ENCODE peak calls at places on chromosomes 1 and 21, in seven cellular contexts. F, T, K, L, Y, H and M are unnamed samples.

GRCh38 chr1:183175631-183176030 is 10.4 kb upstream of the LAMC2 start:
- DNase-seq in K (no peak), F (no peak), Y (no peak), H (no peak), T (no peak), L (no peak), M (no peak)

GRCh38 chr1:194640322-194640721 is 1453.9 kb upstream of the B3GALT2 start:
- DNase-seq in K (no peak), Y (no peak), F (no peak), L (no peak), H (no peak), T (no peak), M (no peak)

GRCh38 chr1:213231795-213232231 is 180.8 kb downstream of the RPS6KC1 start:
- DNase-seq in Y (no peak), F (peak; percentile 36), T (no peak), K (no peak), L (no peak), H (no peak), M (no peak)

GRCh38 chr1:232450626-232451025 is 179.3 kb downstream of the SIPA1L2 start:
- DNase-seq in F (peak; percentile 16), L (no peak), Y (no peak), H (no peak), K (no peak), T (no peak), M (no peak)

GRCh38 chr1:245245021-245245667 is 90.4 kb downstream of the KIF26B start:
- DNase-seq in K (no peak), Y (no peak), L (no peak), T (no peak), H (no peak), F (no peak), M (no peak)

GRCh38 chr21:27365394-27365793 is 398.5 kb upstream of the ADAMTS5 start:
- DNase-seq in T (no peak), L (no peak), Y (no peak), K (no peak), F (peak; percentile 21), H (no peak), M (no peak)

GRCh38 chr1:44036409-44037111 is 5.3 kb upstream of the SLC6A9 start:
- DNase-seq in T (peak; percentile 76), L (peak; percentile 65), K (peak; percentile 67), H (peak; percentile 59), Y (no peak), F (peak; percentile 81), M (peak; percentile 78)

GRCh38 chr1:240169188-240169587 is 77.5 kb downstream of the FMN2 start:
- DNase-seq in Y (no peak), T (peak; percentile 41), H (no peak), F (peak; percentile 44), L (no peak), K (no peak), M (no peak)

GRCh38 chr1:91925644-91926330 is 23.4 kb upstream of the BRDT start:
- DNase-seq in H (no peak), Y (no peak), L (no peak), F (no peak), T (no peak), K (no peak), M (no peak)